ENCODE peak calls at places on chromosomes 11 and 22, in four cellular contexts. U is HEK293T, F is K562, V is HepG2. J is an unnamed sample.

GRCh38 chr11:118813551-118813950 is 22.6 kb upstream of the DDX6 start:
- DNase-seq in F (no peak), U (no peak), V (no peak), J (no peak)

GRCh38 chr22:50085211-50085999 is at the start of gene MLC1:
- DNase-seq in F (no peak), V (no peak), U (peak), J (no peak)

GRCh38 chr11:70020336-70021214 is 57.5 kb upstream of the ANO1 start:
- DNase-seq in V (no peak), U (no peak), F (peak), J (no peak)

GRCh38 chr11:117825538-117826359 is 1.2 kb upstream of the FXYD2 start:
- DNase-seq in U (no peak), F (no peak), V (no peak), J (no peak)

GRCh38 chr11:19164230-19164855 is 37.4 kb downstream of the CSRP3 start:
- DNase-seq in U (no peak), F (no peak), V (no peak), J (no peak)

GRCh38 chr11:326842-327580 is 6.4 kb upstream of the IFITM3 start:
- DNase-seq in V (peak), U (no peak), F (peak), J (peak)

GRCh38 chr11:62337682-62338181 is 484 bp downstream of the ASRGL1 start:
- DNase-seq in F (peak), V (no peak), U (peak), J (no peak)

GRCh38 chr22:21074092-21074715 is 28.5 kb downstream of the LRRC74B start:
- DNase-seq in U (no peak), V (no peak), F (peak), J (no peak)

GRCh38 chr22:25357606-25358420 is 138.4 kb downstream of the CRYBB2 start:
- DNase-seq in F (no peak), U (no peak), V (no peak), J (no peak)

GRCh38 chr22:45638834-45639746 is 32.5 kb upstream of the ATXN10 start:
- DNase-seq in U (no peak), V (peak), F (peak), J (no peak)

GRCh38 chr11:97751405-97751804 is 1269.3 kb upstream of the CNTN5 start:
- DNase-seq in F (no peak), U (no peak), V (no peak), J (no peak)

GRCh38 chr11:60919320-60919719 is 4.9 kb upstream of the TMEM132A start:
- DNase-seq in V (no peak), F (no peak), U (no peak), J (no peak)

GRCh38 chr11:62539238-62539925 is 7.2 kb downstream of the AHNAK start:
- DNase-seq in V (no peak), U (no peak), F (peak), J (no peak)

GRCh38 chr11:6079463-6079862 is 28.0 kb upstream of the OR56B4 start:
- DNase-seq in U (no peak), F (no peak), V (no peak), J (no peak)

GRCh38 chr11:22349446-22349845 is 11.3 kb downstream of the SLC17A6 start:
- DNase-seq in U (no peak), V (no peak), F (no peak), J (no peak)

GRCh38 chr11:4581443-4581842 is at the start of gene OR52I2:
- DNase-seq in V (no peak), U (no peak), F (no peak), J (no peak)

GRCh38 chr11:4577761-4578160 is 3.8 kb upstream of the OR52I2 start:
- DNase-seq in F (no peak), V (no peak), U (no peak), J (no peak)

GRCh38 chr11:4576880-4577279 is 4.7 kb upstream of the OR52I2 start:
- DNase-seq in V (no peak), F (no peak), U (no peak), J (no peak)

GRCh38 chr11:4580124-4580523 is 1.4 kb upstream of the OR52I2 start:
- DNase-seq in F (no peak), V (no peak), U (no peak), J (no peak)

DNA sequence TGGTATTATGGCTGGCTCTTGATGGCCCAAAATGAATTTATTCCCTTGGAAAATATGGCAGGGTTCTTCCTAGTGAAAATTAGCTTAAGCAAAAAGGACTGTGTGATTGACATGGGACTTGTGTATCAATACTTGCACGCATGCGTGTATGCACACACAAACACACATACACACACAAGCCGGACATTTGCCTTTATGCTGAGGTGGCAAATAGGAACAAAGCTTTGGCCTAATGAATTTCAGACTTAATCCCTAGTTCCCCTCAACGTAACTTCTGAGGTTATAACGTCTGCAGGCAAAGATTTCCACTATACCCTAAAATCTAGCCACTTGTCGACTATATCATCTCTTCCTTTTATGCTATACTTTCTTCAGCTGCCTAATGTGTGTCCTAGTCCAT is 2.9 kb upstream of the OR52I2 start:
- DNase-seq in U (no peak), V (no peak), F (no peak), J (no peak)
- TF ChIP-seq FOXK2 in U (no peak), V (no peak), F (no peak), J (no peak)

GRCh38 chr22:42152661-42153270 is 22.2 kb upstream of the CYP2D6 start:
- DNase-seq in U (no peak), F (no peak), V (no peak), J (no peak)

GRCh38 chr22:42154731-42155543 is 24.3 kb upstream of the CYP2D6 start:
- DNase-seq in U (no peak), F (no peak), V (no peak), J (no peak)

GRCh38 chr22:42151924-42152635 is 21.5 kb upstream of the CYP2D6 start:
- DNase-seq in F (peak), U (no peak), V (no peak), J (no peak)

GRCh38 chr22:42156121-42156520 is 25.5 kb upstream of the CYP2D6 start:
- DNase-seq in F (no peak), V (no peak), U (no peak), J (no peak)

DNA sequence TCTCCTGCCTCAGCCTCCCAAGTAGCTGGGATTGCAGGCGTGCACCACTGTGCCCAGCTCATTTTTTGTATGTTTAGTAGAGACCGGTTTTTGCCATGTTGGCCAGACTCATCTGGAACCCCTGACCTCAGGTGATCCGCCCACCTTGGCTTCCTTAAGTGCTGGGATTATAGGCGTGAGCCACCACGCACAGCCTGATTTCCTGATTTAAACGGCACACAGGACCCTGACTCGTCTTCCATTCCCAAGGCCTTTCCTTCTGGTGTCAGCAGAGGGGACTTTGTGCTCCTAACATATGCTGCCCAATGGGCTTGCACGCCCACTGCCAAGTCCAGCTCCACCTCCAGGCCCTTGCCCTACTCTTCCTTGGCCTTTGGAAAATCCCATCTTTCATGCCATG is 23.7 kb upstream of the CYP2D6 start:
- DNase-seq in U (no peak), V (no peak), F (no peak), J (no peak)
- TF ChIP-seq FOXK2 in U (no peak), V (no peak), F (no peak), J (no peak)

GRCh38 chr11:45265963-45266692 is 20.0 kb downstream of the SYT13 start:
- DNase-seq in F (no peak), U (no peak), V (no peak), J (no peak)
- TF ChIP-seq FOXK2 in F (no peak), U (no peak), V (no peak), J (no peak)

DNA sequence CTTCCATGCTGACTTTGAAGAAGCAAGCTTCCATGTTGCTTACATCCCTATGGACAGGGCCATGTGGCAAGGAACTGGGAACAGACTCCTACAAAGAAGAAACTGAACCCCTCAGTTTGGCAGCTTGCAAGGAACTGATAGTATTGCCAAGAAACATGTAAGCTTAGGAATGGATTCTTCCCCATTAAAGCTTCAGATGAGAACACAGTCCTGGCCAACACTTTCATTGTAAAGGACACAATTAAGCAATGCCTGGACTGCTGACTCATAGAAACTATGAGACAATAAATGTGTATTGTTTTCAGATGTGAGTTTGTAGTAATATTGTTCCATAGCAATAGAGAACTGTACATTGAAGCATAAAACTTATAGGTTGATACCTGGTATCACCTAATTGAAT is 82.4 kb downstream of the AASDHPPT start:
- DNase-seq in F (no peak), U (no peak), V (no peak), J (no peak)
- TF ChIP-seq FOXK2 in F (no peak), U (no peak), V (no peak), J (no peak)

GRCh38 chr11:79561496-79561895 is 120.7 kb upstream of the TENM4 start:
- DNase-seq in U (no peak), V (no peak), F (no peak), J (no peak)
- TF ChIP-seq FOXK2 in U (no peak), V (no peak), F (no peak), J (no peak)

GRCh38 chr22:44496844-44497217 is 1.2 kb downstream of the RTL6 start:
- DNase-seq in V (no peak), U (no peak), F (no peak), J (no peak)

GRCh38 chr22:44496305-44496704 is 1.7 kb downstream of the RTL6 start:
- DNase-seq in U (no peak), F (no peak), V (no peak), J (no peak)

GRCh38 chr22:44497218-44497903 is 672 bp downstream of the RTL6 start:
- DNase-seq in U (peak), F (no peak), V (no peak), J (no peak)

GRCh38 chr22:44495629-44496028 is 2.4 kb downstream of the RTL6 start:
- DNase-seq in V (no peak), U (no peak), F (no peak), J (no peak)

GRCh38 chr22:44497904-44498242 is at the start of gene RTL6:
- DNase-seq in U (no peak), V (no peak), F (no peak), J (no peak)
- TF ChIP-seq FOXK2 in U (no peak), V (no peak), F (no peak), J (no peak)

GRCh38 chr22:43642807-43643206 is 169.3 kb downstream of the EFCAB6 start:
- DNase-seq in V (no peak), F (no peak), U (no peak), J (no peak)
- TF ChIP-seq FOXK2 in V (no peak), F (no peak), U (no peak), J (no peak)

DNA sequence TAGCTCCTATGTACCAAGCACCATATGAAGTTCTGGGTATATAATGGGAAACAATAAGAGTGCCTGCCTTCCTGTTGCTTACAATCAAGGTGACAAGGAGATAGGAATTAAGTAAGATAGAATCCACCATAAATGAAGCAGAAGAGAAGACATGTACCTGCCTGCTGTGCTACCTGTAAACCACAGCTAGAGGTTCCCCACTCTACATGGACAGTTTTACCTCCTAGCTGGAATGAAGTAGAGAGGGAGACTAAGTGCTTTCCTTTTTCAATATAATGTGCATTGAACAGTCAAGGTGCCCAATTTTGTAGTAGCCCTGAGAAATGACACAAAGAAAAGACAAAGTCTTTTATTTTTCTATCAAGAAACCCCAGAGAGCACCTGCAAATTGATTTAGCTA is 984.6 kb downstream of the DLG2 start:
- DNase-seq in U (no peak), F (no peak), V (no peak), J (no peak)
- TF ChIP-seq FOXK2 in U (no peak), F (no peak), V (no peak), J (no peak)

DNA sequence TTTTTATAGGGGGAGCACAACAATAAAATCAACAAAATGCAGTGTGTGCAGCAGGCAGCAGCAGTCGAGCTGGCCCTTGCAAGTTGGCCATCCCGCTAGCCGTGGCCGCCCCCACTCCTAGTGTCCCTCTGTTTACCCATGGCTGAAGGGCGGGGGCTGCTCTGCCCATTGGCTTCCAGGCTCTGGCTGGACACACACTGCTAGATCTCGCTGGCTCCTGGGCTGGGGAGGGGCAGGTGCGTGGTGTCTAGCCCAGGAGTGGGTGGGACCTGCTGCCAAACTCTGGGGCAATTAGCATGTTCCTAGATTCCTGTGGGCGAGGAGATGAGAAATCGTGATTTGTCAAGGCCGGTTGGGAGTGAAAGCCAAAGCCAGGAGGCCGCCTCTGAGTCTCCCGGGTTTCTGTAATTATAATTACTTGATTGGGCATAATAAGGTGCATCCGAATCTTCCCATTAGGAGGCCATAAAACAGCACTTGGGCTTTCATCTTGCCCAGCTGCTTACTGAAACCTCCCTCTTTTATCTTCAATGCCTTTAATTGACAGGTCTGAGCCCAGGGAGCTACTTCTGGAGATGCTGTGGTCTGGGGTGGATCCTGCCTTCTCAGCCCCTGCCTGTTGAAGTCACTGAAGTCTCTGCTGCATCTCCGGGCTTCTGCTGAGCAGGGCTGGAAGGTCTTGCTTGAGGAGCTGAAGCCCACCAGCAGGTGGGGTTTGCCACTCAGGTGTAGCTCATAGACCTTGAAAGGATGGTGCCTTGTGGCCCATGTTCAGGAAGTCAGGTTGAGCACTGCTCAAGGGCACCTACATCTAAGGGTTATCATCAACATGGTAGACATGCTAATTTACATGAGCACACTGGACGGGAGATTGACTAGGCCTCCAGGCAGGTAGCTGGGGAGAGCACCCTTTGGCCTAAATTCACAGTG is 44.5 kb upstream of the DKK3 start:
- DNase-seq in V (no peak), F (no peak), U (no peak), J (no peak)
- TF ChIP-seq FOXK2 in V (no peak), F (no peak), U (no peak), J (no peak)

J was measured in GM12878.